ENCODE peak calls at places on chromosomes 13 and 19, in four cellular contexts. One of them, this sample, is unnamed.

GRCh38 chr13:44396963-44397580 is 23.4 kb downstream of the SERP2 start:
- DNase-seq in H1: no peak
- DNase-seq in GM12878: no peak
- DNase-seq in K562: peak
- DNase-seq in this sample: no peak

GRCh38 chr13:102569488-102569887 is 27.3 kb upstream of the TPP2 start:
- DNase-seq in K562: no peak
- DNase-seq in H1: no peak
- DNase-seq in GM12878: no peak
- DNase-seq in this sample: no peak

GRCh38 chr13:99196466-99197256 is 4.0 kb upstream of the UBAC2 start:
- DNase-seq in K562: no peak
- DNase-seq in H1: no peak
- DNase-seq in GM12878: no peak
- DNase-seq in this sample: peak

GRCh38 chr19:15536350-15536749 is 28.0 kb downstream of the CYP4F22 start:
- DNase-seq in GM12878: no peak
- DNase-seq in K562: no peak
- DNase-seq in H1: no peak
- DNase-seq in this sample: no peak

GRCh38 chr19:37778613-37779138 is 710 bp downstream of the ZNF573 start:
- DNase-seq in H1: no peak
- DNase-seq in K562: no peak
- DNase-seq in GM12878: no peak
- DNase-seq in this sample: no peak

GRCh38 chr13:42277618-42278276 is 5.8 kb downstream of the AKAP11 start:
- DNase-seq in GM12878: no peak
- DNase-seq in H1: no peak
- DNase-seq in K562: no peak
- DNase-seq in this sample: no peak

GRCh38 chr19:32104465-32105235 is 240.8 kb upstream of the ZNF507 start:
- DNase-seq in H1: no peak
- DNase-seq in K562: no peak
- DNase-seq in GM12878: no peak
- DNase-seq in this sample: no peak

GRCh38 chr13:43357435-43358065 is 334.2 kb downstream of the DNAJC15 start:
- DNase-seq in GM12878: no peak
- DNase-seq in H1: no peak
- DNase-seq in K562: no peak
- DNase-seq in this sample: no peak

GRCh38 chr19:50459638-50460037 is 16.7 kb upstream of the EMC10 start:
- DNase-seq in H1: no peak
- DNase-seq in K562: no peak
- DNase-seq in GM12878: no peak
- DNase-seq in this sample: no peak

GRCh38 chr19:47658431-47659383 is 49.8 kb downstream of the BICRA start:
- DNase-seq in H1: no peak
- DNase-seq in K562: no peak
- DNase-seq in GM12878: no peak
- DNase-seq in this sample: no peak

GRCh38 chr13:111488466-111489132 is 168.2 kb downstream of the TEX29 start:
- DNase-seq in K562: no peak
- DNase-seq in H1: no peak
- DNase-seq in GM12878: no peak
- DNase-seq in this sample: no peak

GRCh38 chr13:29523199-29523931 is 72.1 kb downstream of the SLC7A1 start:
- DNase-seq in H1: no peak
- DNase-seq in K562: no peak
- DNase-seq in GM12878: no peak
- DNase-seq in this sample: no peak

GRCh38 chr19:43534811-43535761 is 2.1 kb downstream of the ZNF575 start:
- DNase-seq in K562: no peak
- DNase-seq in GM12878: no peak
- DNase-seq in H1: peak
- DNase-seq in this sample: no peak

GRCh38 chr13:30906411-30906990 is 430 bp downstream of the MEDAG start:
- DNase-seq in K562: no peak
- DNase-seq in H1: no peak
- DNase-seq in GM12878: no peak
- DNase-seq in this sample: no peak

GRCh38 chr13:36000028-36000427 is 131.2 kb downstream of the DCLK1 start:
- DNase-seq in K562: no peak
- DNase-seq in H1: no peak
- DNase-seq in GM12878: no peak
- DNase-seq in this sample: no peak

GRCh38 chr13:43128504-43128929 is 105.1 kb downstream of the DNAJC15 start:
- DNase-seq in K562: no peak
- DNase-seq in GM12878: no peak
- DNase-seq in H1: no peak
- DNase-seq in this sample: no peak

GRCh38 chr19:17303940-17304267 is 679 bp upstream of the ABHD8 start:
- DNase-seq in GM12878: no peak
- DNase-seq in H1: no peak
- DNase-seq in K562: no peak
- DNase-seq in this sample: no peak

GRCh38 chr19:37551123-37551993 is 43.2 kb downstream of the ZNF571 start:
- DNase-seq in H1: no peak
- DNase-seq in GM12878: no peak
- DNase-seq in K562: peak
- DNase-seq in this sample: no peak

GRCh38 chr13:50654341-50654740 is 189.2 kb downstream of the DLEU7 start:
- DNase-seq in H1: no peak
- DNase-seq in K562: no peak
- DNase-seq in GM12878: no peak
- DNase-seq in this sample: no peak

GRCh38 chr19:30999726-31000125 is 349.5 kb downstream of the TSHZ3 start:
- DNase-seq in GM12878: no peak
- DNase-seq in K562: no peak
- DNase-seq in H1: no peak
- DNase-seq in this sample: no peak

GRCh38 chr13:93227280-93227905 is 786 bp downstream of the GPC6 start:
- DNase-seq in K562: no peak
- DNase-seq in H1: no peak
- DNase-seq in GM12878: no peak
- DNase-seq in this sample: no peak

GRCh38 chr13:92510416-92510815 is 716.2 kb upstream of the GPC6 start:
- DNase-seq in H1: no peak
- DNase-seq in K562: no peak
- DNase-seq in GM12878: no peak
- DNase-seq in this sample: no peak

GRCh38 chr13:97258801-97259200 is 36.7 kb downstream of the MBNL2 start:
- DNase-seq in H1: no peak
- DNase-seq in K562: no peak
- DNase-seq in GM12878: no peak
- DNase-seq in this sample: no peak

GRCh38 chr13:29925457-29925856 is 75.0 kb upstream of the UBL3 start:
- DNase-seq in H1: no peak
- DNase-seq in K562: no peak
- DNase-seq in GM12878: no peak
- DNase-seq in this sample: no peak

GRCh38 chr19:16198363-16198636 is 589 bp downstream of the AP1M1 start:
- DNase-seq in K562: no peak
- DNase-seq in H1: no peak
- DNase-seq in GM12878: no peak
- DNase-seq in this sample: no peak

GRCh38 chr13:77874406-77874805 is 44.2 kb downstream of the EDNRB start:
- DNase-seq in H1: no peak
- DNase-seq in K562: no peak
- DNase-seq in GM12878: no peak
- DNase-seq in this sample: no peak

GRCh38 chr13:113928701-113929627 is 44.9 kb downstream of the C13orf46 start:
- DNase-seq in H1: no peak
- DNase-seq in GM12878: no peak
- DNase-seq in K562: no peak
- DNase-seq in this sample: no peak

GRCh38 chr19:39363909-39364457 is 21.8 kb downstream of the SAMD4B start:
- DNase-seq in H1: no peak
- DNase-seq in GM12878: no peak
- DNase-seq in K562: no peak
- DNase-seq in this sample: no peak

GRCh38 chr19:29596885-29597525 is 9.1 kb upstream of the POP4 start:
- DNase-seq in GM12878: no peak
- DNase-seq in K562: no peak
- DNase-seq in H1: no peak
- DNase-seq in this sample: no peak

GRCh38 chr19:6372594-6373095 is at the start of gene ALKBH7:
- DNase-seq in H1: peak
- DNase-seq in GM12878: peak
- DNase-seq in K562: peak
- DNase-seq in this sample: peak

GRCh38 chr13:23020246-23020843 is 160.4 kb upstream of the SGCG start:
- DNase-seq in K562: peak
- DNase-seq in GM12878: peak
- DNase-seq in H1: no peak
- DNase-seq in this sample: peak

GRCh38 chr13:48437381-48437780 is 24.5 kb upstream of the LPAR6 start:
- DNase-seq in H1: no peak
- DNase-seq in K562: no peak
- DNase-seq in GM12878: no peak
- DNase-seq in this sample: no peak

GRCh38 chr19:51365211-51366049 is 758 bp downstream of the ETFB start:
- DNase-seq in H1: no peak
- DNase-seq in K562: peak
- DNase-seq in GM12878: no peak
- DNase-seq in this sample: no peak

GRCh38 chr19:3284759-3285646 is 60.5 kb downstream of the CELF5 start:
- DNase-seq in H1: peak
- DNase-seq in GM12878: no peak
- DNase-seq in K562: peak
- DNase-seq in this sample: peak
- TF ChIP-seq EGR1 in H1: no peak
- TF ChIP-seq EGR1 in GM12878: no peak
- TF ChIP-seq EGR1 in K562: peak
- TF ChIP-seq EGR1 in this sample: no peak

DNA sequence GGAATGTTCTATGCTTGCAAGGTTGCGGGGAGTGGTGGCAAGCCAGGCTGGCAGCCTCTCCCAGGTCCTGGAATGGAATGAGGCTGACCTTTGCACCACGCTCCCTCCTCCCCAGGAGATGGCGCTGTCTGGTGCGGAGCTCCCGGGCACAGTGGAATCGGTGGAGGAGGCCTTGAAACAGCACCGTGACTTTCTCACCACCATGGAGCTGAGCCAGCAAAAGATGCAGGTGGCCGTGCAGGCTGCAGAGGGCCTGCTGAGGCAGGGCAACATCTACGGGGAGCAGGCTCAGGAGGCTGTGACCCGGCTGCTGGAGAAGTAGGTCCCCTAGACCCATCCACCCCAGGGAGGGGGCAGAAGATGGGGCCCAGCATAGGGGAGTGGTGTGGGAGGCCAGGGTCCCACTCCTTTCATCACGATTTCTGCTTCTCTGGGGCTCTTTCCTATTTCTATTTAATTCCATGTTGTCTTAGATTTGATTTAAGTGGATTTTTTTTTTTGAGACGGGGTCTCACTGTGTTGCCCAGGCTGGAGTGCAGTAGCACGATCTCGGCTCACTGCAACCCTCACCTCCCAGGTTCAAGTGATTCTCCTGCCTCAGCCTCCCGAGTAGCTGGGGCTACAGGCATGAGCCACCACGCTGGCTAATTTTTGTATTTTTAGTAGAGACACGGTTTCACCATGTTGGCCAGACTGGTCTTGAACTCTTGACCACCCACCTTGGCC is 53.2 kb upstream of the SHKBP1 start:
- DNase-seq in H1: no peak
- DNase-seq in GM12878: no peak
- DNase-seq in K562: peak
- DNase-seq in this sample: peak
- TF ChIP-seq EGR1 in H1: no peak
- TF ChIP-seq EGR1 in GM12878: no peak
- TF ChIP-seq EGR1 in K562: no peak
- TF ChIP-seq EGR1 in this sample: no peak

DNA sequence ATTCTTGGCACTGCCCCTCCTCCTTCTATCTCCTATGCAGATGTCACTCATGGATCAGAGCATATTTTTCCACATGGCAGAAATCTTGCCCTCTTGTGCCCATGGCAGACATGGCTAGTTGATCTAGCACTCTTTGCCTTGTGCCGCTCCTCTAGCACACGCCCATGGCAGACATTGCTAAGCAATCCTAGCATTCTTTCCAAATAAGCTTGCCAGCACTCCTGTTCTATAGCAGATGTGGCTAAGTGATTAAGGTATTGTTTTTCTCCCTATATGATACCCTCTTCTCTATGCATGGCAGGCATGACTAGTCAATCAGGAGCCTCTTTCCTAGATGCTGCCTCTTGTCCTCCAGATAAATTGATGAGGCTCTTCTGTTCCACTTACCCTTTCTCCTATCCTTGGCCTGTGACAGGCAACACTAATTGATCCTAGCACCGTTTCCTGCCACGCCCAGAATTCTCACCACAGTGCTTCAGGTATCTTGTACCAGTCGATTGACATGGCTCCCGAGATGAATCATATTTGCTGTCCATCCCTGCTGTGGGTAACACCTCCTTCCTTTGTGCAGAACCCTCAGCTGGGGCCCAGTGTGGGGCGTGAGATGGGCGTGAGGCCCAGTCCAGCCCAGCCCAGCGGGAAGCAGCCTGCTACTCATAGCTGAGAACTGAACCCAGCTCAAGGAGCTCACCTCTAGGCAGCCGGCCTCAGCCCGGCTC is 26.9 kb downstream of the TMED1 start:
- DNase-seq in H1: no peak
- DNase-seq in K562: peak
- DNase-seq in GM12878: no peak
- DNase-seq in this sample: peak
- TF ChIP-seq EGR1 in H1: no peak
- TF ChIP-seq EGR1 in K562: no peak
- TF ChIP-seq EGR1 in GM12878: no peak
- TF ChIP-seq EGR1 in this sample: no peak

DNA sequence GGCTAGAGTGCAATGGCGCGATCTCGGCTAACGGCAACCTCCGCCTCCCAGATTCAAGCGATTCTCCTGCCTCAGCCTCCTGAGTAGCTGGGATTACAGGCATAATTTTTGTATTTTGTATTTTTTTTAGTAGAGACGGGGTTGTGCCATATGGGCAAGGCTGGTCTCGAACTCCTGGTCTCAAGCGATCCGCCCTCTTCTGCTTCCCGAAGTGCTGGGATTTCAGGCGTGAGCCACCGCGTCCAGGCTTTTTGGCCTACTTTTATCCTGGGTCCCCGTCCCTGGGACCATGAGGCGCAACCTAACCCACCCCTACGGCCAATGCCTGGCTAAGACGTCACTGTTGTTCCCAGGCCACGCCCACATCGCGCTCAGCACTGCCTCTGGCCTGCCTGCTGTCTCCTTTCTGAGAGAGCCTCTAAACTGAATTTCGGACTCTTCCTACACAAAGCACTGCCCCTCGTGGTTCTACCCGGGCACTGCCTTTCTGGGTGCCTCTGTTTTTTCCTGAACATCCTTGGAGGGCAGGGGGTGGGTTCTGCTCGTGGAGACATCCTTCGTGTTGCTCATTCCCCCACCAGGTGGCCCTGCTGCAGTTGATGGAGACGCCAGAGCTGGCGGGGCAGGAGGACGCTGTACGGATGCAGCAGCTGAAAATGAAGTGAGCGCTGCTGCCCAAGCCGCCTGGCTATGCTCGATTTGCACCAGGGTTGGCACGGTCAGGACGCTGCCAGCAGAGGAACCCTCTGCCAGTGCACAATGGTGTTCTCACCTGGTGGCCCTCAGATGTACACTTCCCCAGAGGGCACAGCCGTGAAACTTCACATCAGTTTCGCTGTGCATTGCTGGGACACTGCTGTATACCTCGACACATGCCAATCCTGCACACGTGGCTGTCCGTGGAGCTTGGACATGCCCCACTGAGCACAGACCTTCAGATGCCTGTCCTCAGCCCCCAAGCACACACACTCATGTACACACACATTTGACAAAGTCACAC is 2.0 kb downstream of the REX1BD start:
- DNase-seq in GM12878: no peak
- DNase-seq in H1: peak
- DNase-seq in K562: peak
- DNase-seq in this sample: peak
- TF ChIP-seq EGR1 in GM12878: no peak
- TF ChIP-seq EGR1 in H1: no peak
- TF ChIP-seq EGR1 in K562: no peak
- TF ChIP-seq EGR1 in this sample: no peak